ENCODE peak calls at places on chromosomes 1 and 21, in six cellular contexts. One of them, this sample, is unnamed. For H3K4me1, the result is how much of the 10 kb centered on the place peaks cover.

GRCh38 chr1:99829269-99829668 is 20.9 kb upstream of the AGL start:
- DNase-seq in GM12878: no peak
- DNase-seq in HCT116: no peak
- DNase-seq in K562: no peak
- DNase-seq in HepG2: no peak
- DNase-seq in H1: no peak
- DNase-seq in this sample: no peak

GRCh38 chr1:27650527-27651175 is 15.7 kb upstream of the FGR start:
- DNase-seq in HCT116: peak
- DNase-seq in GM12878: no peak
- DNase-seq in HepG2: peak
- DNase-seq in K562: peak
- DNase-seq in H1: no peak
- DNase-seq in this sample: no peak

GRCh38 chr1:233863901-233864545 is 40.5 kb upstream of the SLC35F3 start:
- DNase-seq in HepG2: no peak
- DNase-seq in HCT116: no peak
- DNase-seq in K562: no peak
- DNase-seq in GM12878: no peak
- DNase-seq in H1: no peak
- DNase-seq in this sample: no peak

GRCh38 chr1:200179781-200180160 is 152.3 kb downstream of the NR5A2 start:
- DNase-seq in HepG2: no peak
- DNase-seq in K562: no peak
- DNase-seq in H1: no peak
- DNase-seq in HCT116: no peak
- DNase-seq in GM12878: no peak
- DNase-seq in this sample: no peak

GRCh38 chr1:110554871-110555801 is 36.2 kb upstream of the KCNA10 start:
- DNase-seq in H1: peak
- DNase-seq in HepG2: peak
- DNase-seq in HCT116: no peak
- DNase-seq in K562: peak
- DNase-seq in GM12878: no peak
- DNase-seq in this sample: peak

GRCh38 chr1:98078586-98078985 is 157.8 kb upstream of the DPYD start:
- DNase-seq in GM12878: no peak
- DNase-seq in HepG2: no peak
- DNase-seq in K562: no peak
- DNase-seq in H1: no peak
- DNase-seq in HCT116: no peak
- DNase-seq in this sample: no peak

GRCh38 chr1:119631433-119632102 is 16.5 kb downstream of the ZNF697 start:
- DNase-seq in HCT116: no peak
- DNase-seq in K562: no peak
- DNase-seq in H1: peak
- DNase-seq in HepG2: peak
- DNase-seq in GM12878: no peak
- DNase-seq in this sample: no peak

GRCh38 chr1:18976096-18976495 is 19.6 kb upstream of the IFFO2 start:
- DNase-seq in K562: no peak
- DNase-seq in H1: no peak
- DNase-seq in HepG2: no peak
- DNase-seq in GM12878: no peak
- DNase-seq in HCT116: no peak
- DNase-seq in this sample: no peak

GRCh38 chr1:65681101-65681500 is 111.6 kb upstream of the PDE4B start:
- DNase-seq in GM12878: no peak
- DNase-seq in H1: no peak
- DNase-seq in K562: no peak
- DNase-seq in HCT116: no peak
- DNase-seq in HepG2: no peak
- DNase-seq in this sample: no peak

GRCh38 chr1:234978397-234979291 is 150.0 kb downstream of the TOMM20 start:
- DNase-seq in K562: peak
- DNase-seq in H1: no peak
- DNase-seq in HCT116: peak
- DNase-seq in GM12878: peak
- DNase-seq in HepG2: peak
- DNase-seq in this sample: no peak

GRCh38 chr1:29121951-29122661 is 1.6 kb downstream of the TMEM200B start:
- DNase-seq in H1: peak
- DNase-seq in HepG2: no peak
- DNase-seq in GM12878: no peak
- DNase-seq in K562: no peak
- DNase-seq in HCT116: no peak
- DNase-seq in this sample: peak

GRCh38 chr21:24939288-24939687 is 668.0 kb downstream of the MRPL39 start:
- DNase-seq in HCT116: no peak
- DNase-seq in GM12878: no peak
- DNase-seq in K562: no peak
- DNase-seq in H1: no peak
- DNase-seq in HepG2: no peak
- DNase-seq in this sample: no peak

GRCh38 chr1:39926343-39926769 is 24.6 kb upstream of the MYCL start:
- DNase-seq in HCT116: no peak
- DNase-seq in HepG2: peak
- DNase-seq in H1: no peak
- DNase-seq in GM12878: no peak
- DNase-seq in K562: no peak
- DNase-seq in this sample: no peak

GRCh38 chr1:6034750-6035096 is 11.0 kb upstream of the KCNAB2 start:
- DNase-seq in HepG2: no peak
- DNase-seq in H1: no peak
- DNase-seq in HCT116: no peak
- DNase-seq in GM12878: no peak
- DNase-seq in K562: no peak
- DNase-seq in this sample: no peak

GRCh38 chr1:27858072-27858948 is 14.0 kb upstream of the THEMIS2 start:
- DNase-seq in K562: peak
- DNase-seq in HepG2: peak
- DNase-seq in HCT116: peak
- DNase-seq in GM12878: no peak
- DNase-seq in H1: peak
- DNase-seq in this sample: peak

GRCh38 chr1:23524716-23525401 is 6.2 kb downstream of the E2F2 start:
- DNase-seq in K562: no peak
- DNase-seq in GM12878: no peak
- DNase-seq in HCT116: no peak
- DNase-seq in HepG2: no peak
- DNase-seq in H1: no peak
- DNase-seq in this sample: no peak

GRCh38 chr1:29682171-29682917 is 446.0 kb downstream of the PTPRU start:
- DNase-seq in K562: no peak
- DNase-seq in HCT116: no peak
- DNase-seq in GM12878: no peak
- DNase-seq in HepG2: no peak
- DNase-seq in H1: peak
- DNase-seq in this sample: no peak

GRCh38 chr1:230073371-230074035 is 6.5 kb downstream of the GALNT2 start:
- DNase-seq in H1: no peak
- DNase-seq in HCT116: no peak
- DNase-seq in K562: no peak
- DNase-seq in HepG2: no peak
- DNase-seq in GM12878: no peak
- DNase-seq in this sample: no peak

GRCh38 chr1:208534979-208535378 is 290.8 kb upstream of the PLXNA2 start:
- DNase-seq in GM12878: no peak
- DNase-seq in H1: no peak
- DNase-seq in K562: no peak
- DNase-seq in HCT116: no peak
- DNase-seq in HepG2: no peak
- DNase-seq in this sample: no peak

GRCh38 chr1:64038119-64038518 is 165.3 kb upstream of the UBE2U start:
- DNase-seq in K562: no peak
- DNase-seq in HepG2: no peak
- DNase-seq in GM12878: no peak
- DNase-seq in H1: no peak
- DNase-seq in HCT116: no peak
- DNase-seq in this sample: no peak

GRCh38 chr1:26828352-26829093 is 2.0 kb downstream of the ZDHHC18 start:
- DNase-seq in HepG2: no peak
- DNase-seq in HCT116: no peak
- DNase-seq in K562: peak
- DNase-seq in GM12878: no peak
- DNase-seq in H1: no peak
- DNase-seq in this sample: no peak

GRCh38 chr1:107689157-107689556 is 275.8 kb downstream of the VAV3 start:
- DNase-seq in HepG2: no peak
- DNase-seq in GM12878: no peak
- DNase-seq in K562: no peak
- DNase-seq in H1: no peak
- DNase-seq in HCT116: no peak
- DNase-seq in this sample: peak

DNA sequence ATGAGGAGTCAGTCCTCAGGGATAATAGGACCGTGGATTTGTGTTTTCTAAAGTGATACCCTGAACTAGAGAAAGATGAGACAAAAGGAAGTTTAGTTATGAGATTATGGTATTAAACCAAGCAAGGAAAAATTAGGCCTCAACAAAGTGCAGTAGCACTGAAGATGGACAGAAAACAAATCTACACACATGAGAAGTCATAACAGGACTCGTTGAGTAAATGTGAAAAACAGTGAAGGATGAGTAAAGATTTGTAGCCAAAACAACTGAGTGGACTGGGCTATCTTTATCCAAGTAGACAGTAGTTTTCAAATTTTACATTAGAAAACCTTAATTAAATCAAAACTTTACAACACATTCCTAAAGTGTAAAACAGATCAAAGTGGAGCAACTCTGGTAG is 15.0 kb downstream of the EPRS1 start:
- DNase-seq in HCT116: no peak
- DNase-seq in HepG2: no peak
- DNase-seq in H1: no peak
- DNase-seq in GM12878: no peak
- DNase-seq in K562: no peak
- DNase-seq in this sample: no peak
- TF ChIP-seq YY1 in HCT116: no peak
- TF ChIP-seq YY1 in HepG2: no peak
- TF ChIP-seq YY1 in H1: no peak
- TF ChIP-seq YY1 in GM12878: no peak
- TF ChIP-seq YY1 in K562: no peak
- TF ChIP-seq YY1 in this sample: no peak

GRCh38 chr1:21331752-21332480 is 41.7 kb upstream of the ECE1 start:
- DNase-seq in HCT116: no peak
- DNase-seq in H1: no peak
- DNase-seq in HepG2: no peak
- DNase-seq in GM12878: no peak
- DNase-seq in K562: no peak
- DNase-seq in this sample: no peak

GRCh38 chr1:21325731-21326387 is 35.6 kb upstream of the ECE1 start:
- DNase-seq in HCT116: no peak
- DNase-seq in GM12878: no peak
- DNase-seq in H1: no peak
- DNase-seq in K562: no peak
- DNase-seq in HepG2: no peak
- DNase-seq in this sample: no peak

GRCh38 chr1:21327566-21328323 is 37.5 kb upstream of the ECE1 start:
- DNase-seq in HepG2: no peak
- DNase-seq in GM12878: no peak
- DNase-seq in HCT116: no peak
- DNase-seq in K562: no peak
- DNase-seq in H1: no peak
- DNase-seq in this sample: no peak

GRCh38 chr1:21326861-21327344 is 36.6 kb upstream of the ECE1 start:
- DNase-seq in HCT116: no peak
- DNase-seq in HepG2: no peak
- DNase-seq in H1: no peak
- DNase-seq in K562: no peak
- DNase-seq in GM12878: no peak
- DNase-seq in this sample: no peak

DNA sequence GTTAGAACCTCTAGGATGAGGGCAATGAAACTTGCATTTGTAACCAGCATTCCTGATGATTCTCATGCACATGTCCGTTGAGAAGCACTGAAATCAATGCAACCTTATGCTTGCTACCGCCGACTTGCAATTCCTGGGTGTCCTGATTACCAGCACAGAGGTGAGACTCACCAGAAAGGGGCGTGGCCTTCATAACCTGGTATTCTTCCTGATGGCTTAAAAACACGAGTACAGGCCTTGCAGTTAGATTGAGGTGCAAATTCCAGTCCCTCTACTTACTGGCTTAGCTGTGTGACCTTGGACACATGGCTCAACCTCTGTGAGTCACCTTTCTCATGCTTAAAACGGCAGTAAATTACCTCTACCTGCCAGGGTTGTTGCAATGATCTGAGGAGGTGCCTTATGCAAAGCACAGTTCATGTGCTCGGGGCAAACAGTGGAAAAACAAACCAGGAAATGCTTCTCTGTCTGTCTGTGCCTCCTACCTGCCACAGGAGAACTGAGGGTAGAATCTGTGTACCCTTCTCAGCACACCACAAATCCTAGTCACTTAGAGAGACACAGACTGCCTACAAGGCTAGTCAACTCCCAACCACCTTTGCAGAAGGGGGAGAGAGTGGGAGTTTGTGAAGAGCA is 39.1 kb upstream of the ECE1 start:
- DNase-seq in GM12878: no peak
- DNase-seq in HCT116: peak
- DNase-seq in K562: no peak
- DNase-seq in H1: no peak
- DNase-seq in HepG2: peak
- DNase-seq in this sample: no peak
- H3K4me1 ChIP-seq in GM12878: under half
- H3K4me1 ChIP-seq in HCT116: half or more
- H3K4me1 ChIP-seq in K562: under half
- H3K4me1 ChIP-seq in H1: under half
- H3K4me1 ChIP-seq in HepG2: half or more
- H3K4me1 ChIP-seq in this sample: under half

DNA sequence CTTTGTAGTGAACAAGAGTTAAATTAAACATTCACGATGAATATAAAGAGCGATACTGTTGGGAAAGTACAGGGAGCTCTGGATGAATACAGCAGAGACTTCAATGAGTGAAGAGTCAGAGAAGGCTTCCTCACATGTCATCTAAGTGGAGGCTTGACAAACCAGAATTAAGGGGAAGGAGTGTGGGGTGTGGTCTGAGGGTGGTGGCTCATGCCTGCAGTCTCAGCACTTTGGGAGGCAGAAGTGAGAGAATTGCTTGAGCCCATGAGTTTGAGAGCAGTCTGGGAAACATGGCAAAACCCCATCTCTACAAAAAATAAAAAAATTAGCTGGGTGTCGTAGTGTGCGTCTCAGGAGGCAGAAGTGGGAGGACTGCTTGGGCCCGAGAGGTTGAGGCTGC is 8.7 kb downstream of the SDHB start:
- DNase-seq in K562: no peak
- DNase-seq in GM12878: no peak
- DNase-seq in HCT116: no peak
- DNase-seq in H1: no peak
- DNase-seq in HepG2: no peak
- DNase-seq in this sample: no peak
- TF ChIP-seq ZNF274 in K562: no peak
- TF ChIP-seq ZNF274 in GM12878: no peak
- TF ChIP-seq ZNF274 in HCT116: no peak
- TF ChIP-seq ZNF274 in H1: no peak
- TF ChIP-seq ZNF274 in HepG2: no peak
- TF ChIP-seq ZNF274 in this sample: no peak

GRCh38 chr1:108729481-108729880 is 16.8 kb downstream of the FNDC7 start:
- DNase-seq in K562: no peak
- DNase-seq in HCT116: no peak
- DNase-seq in HepG2: no peak
- DNase-seq in H1: no peak
- DNase-seq in GM12878: no peak
- DNase-seq in this sample: no peak

GRCh38 chr1:108734176-108734865 is 12.2 kb upstream of the STXBP3 start:
- DNase-seq in GM12878: no peak
- DNase-seq in HepG2: no peak
- DNase-seq in HCT116: no peak
- DNase-seq in K562: no peak
- DNase-seq in H1: no peak
- DNase-seq in this sample: no peak

GRCh38 chr1:108732398-108732797 is 14.1 kb upstream of the STXBP3 start:
- DNase-seq in HCT116: no peak
- DNase-seq in K562: no peak
- DNase-seq in HepG2: no peak
- DNase-seq in H1: no peak
- DNase-seq in GM12878: no peak
- DNase-seq in this sample: no peak
- TF ChIP-seq YY1 in HCT116: no peak
- TF ChIP-seq YY1 in K562: no peak
- TF ChIP-seq YY1 in HepG2: no peak
- TF ChIP-seq YY1 in H1: no peak
- TF ChIP-seq YY1 in GM12878: no peak
- TF ChIP-seq YY1 in this sample: no peak

This sample was measured in NT2/D1.